ENCODE peak calls at places on chromosomes 3 and 15, in five cellular contexts. One of them, this sample, is unnamed.

GRCh38 chr3:48430359-48431101 is 644 bp upstream of the PLXNB1 start:
- DNase-seq in stimulated activated CD8-positive, alpha-beta memory T cell treated with anti-CD3 and anti-CD28 coated beads, Interleukin-2, amount 100 ng/mL, for 48 hours: no peak
- DNase-seq in right cardiac atrium: peak
- DNase-seq in cardiac muscle cell: no peak
- DNase-seq in nephron progenitor cell: no peak
- DNase-seq in this sample: no peak

GRCh38 chr3:143538577-143538981 is 309.7 kb downstream of the SLC9A9 start:
- DNase-seq in nephron progenitor cell: no peak
- DNase-seq in right cardiac atrium: no peak
- DNase-seq in stimulated activated CD8-positive, alpha-beta memory T cell treated with anti-CD3 and anti-CD28 coated beads, Interleukin-2, amount 100 ng/mL, for 48 hours: no peak
- DNase-seq in cardiac muscle cell: no peak
- DNase-seq in this sample: no peak

GRCh38 chr3:51498871-51499790 is 684 bp downstream of the DCAF1 start:
- DNase-seq in cardiac muscle cell: peak
- DNase-seq in nephron progenitor cell: peak
- DNase-seq in right cardiac atrium: peak
- DNase-seq in stimulated activated CD8-positive, alpha-beta memory T cell treated with anti-CD3 and anti-CD28 coated beads, Interleukin-2, amount 100 ng/mL, for 48 hours: peak
- DNase-seq in this sample: peak

GRCh38 chr15:48833526-48833925 is 22.7 kb upstream of the CEP152 start:
- DNase-seq in right cardiac atrium: no peak
- DNase-seq in nephron progenitor cell: no peak
- DNase-seq in cardiac muscle cell: no peak
- DNase-seq in stimulated activated CD8-positive, alpha-beta memory T cell treated with anti-CD3 and anti-CD28 coated beads, Interleukin-2, amount 100 ng/mL, for 48 hours: no peak
- DNase-seq in this sample: no peak

GRCh38 chr15:67138946-67139855 is 73.8 kb downstream of the SMAD3 start:
- DNase-seq in right cardiac atrium: no peak
- DNase-seq in cardiac muscle cell: no peak
- DNase-seq in stimulated activated CD8-positive, alpha-beta memory T cell treated with anti-CD3 and anti-CD28 coated beads, Interleukin-2, amount 100 ng/mL, for 48 hours: no peak
- DNase-seq in nephron progenitor cell: no peak
- DNase-seq in this sample: no peak

GRCh38 chr3:23650371-23651140 is 155.2 kb upstream of the UBE2E1 start:
- DNase-seq in nephron progenitor cell: no peak
- DNase-seq in cardiac muscle cell: no peak
- DNase-seq in right cardiac atrium: no peak
- DNase-seq in stimulated activated CD8-positive, alpha-beta memory T cell treated with anti-CD3 and anti-CD28 coated beads, Interleukin-2, amount 100 ng/mL, for 48 hours: no peak
- DNase-seq in this sample: peak

GRCh38 chr15:96115642-96116041 is 214.9 kb upstream of the NR2F2 start:
- DNase-seq in cardiac muscle cell: no peak
- DNase-seq in stimulated activated CD8-positive, alpha-beta memory T cell treated with anti-CD3 and anti-CD28 coated beads, Interleukin-2, amount 100 ng/mL, for 48 hours: no peak
- DNase-seq in right cardiac atrium: no peak
- DNase-seq in nephron progenitor cell: no peak
- DNase-seq in this sample: no peak

GRCh38 chr3:138781012-138781470 is 53.7 kb downstream of the PIK3CB start:
- DNase-seq in stimulated activated CD8-positive, alpha-beta memory T cell treated with anti-CD3 and anti-CD28 coated beads, Interleukin-2, amount 100 ng/mL, for 48 hours: no peak
- DNase-seq in right cardiac atrium: no peak
- DNase-seq in nephron progenitor cell: no peak
- DNase-seq in cardiac muscle cell: no peak
- DNase-seq in this sample: no peak

GRCh38 chr3:104907507-104907906 is 459.2 kb upstream of the ALCAM start:
- DNase-seq in right cardiac atrium: no peak
- DNase-seq in nephron progenitor cell: no peak
- DNase-seq in stimulated activated CD8-positive, alpha-beta memory T cell treated with anti-CD3 and anti-CD28 coated beads, Interleukin-2, amount 100 ng/mL, for 48 hours: no peak
- DNase-seq in cardiac muscle cell: no peak
- DNase-seq in this sample: peak

This sample was measured in amniotic stem cell.